ENCODE peak calls at places on chromosomes 6 and 20, in nine cellular contexts. D is H1, K is pulmonary artery endothelial cell, F is NCI-H1436, R is iris pigment epithelial cell, H is caudate nucleus, W is KG1, U is choroid plexus epithelial cell, B is psoas muscle. C is an unnamed sample.

GRCh38 chr6:55886185-55886836 is 10.9 kb upstream of the BMP5 start:
- DNase-seq in U (peak), K (no peak), B (no peak), W (no peak), R (peak), D (no peak), H (no peak), F (no peak), C (peak)

GRCh38 chr20:44394520-44395182 is 39.2 kb downstream of the HNF4A start:
- DNase-seq in F (no peak), B (no peak), K (no peak), W (no peak), H (no peak), D (no peak), R (no peak), U (peak), C (no peak)

GRCh38 chr20:37403107-37404033 is 57.4 kb downstream of the SRC start:
- DNase-seq in B (no peak), R (no peak), U (no peak), K (no peak), W (no peak), D (no peak), H (no peak), F (no peak), C (no peak)

GRCh38 chr6:43428874-43429273 is 1.5 kb downstream of the ABCC10 start:
- DNase-seq in B (no peak), F (no peak), W (no peak), U (no peak), R (no peak), H (no peak), K (no peak), D (no peak), C (no peak)

GRCh38 chr6:55578537-55579363 is at the start of gene HMGCLL1:
- DNase-seq in R (peak), H (peak), U (peak), F (no peak), W (no peak), D (peak), K (no peak), B (peak), C (peak)

GRCh38 chr6:160750276-160750689 is 48.2 kb downstream of the PLG start:
- DNase-seq in K (no peak), U (no peak), R (no peak), W (no peak), F (no peak), B (no peak), D (peak), H (no peak), C (peak)

GRCh38 chr6:128696651-128697391 is 176.4 kb upstream of the PTPRK start:
- DNase-seq in B (no peak), K (peak), U (peak), F (no peak), D (no peak), W (no peak), H (no peak), R (peak), C (peak)

GRCh38 chr20:40993794-40994540 is 34.7 kb upstream of the TOP1 start:
- DNase-seq in U (no peak), B (no peak), H (no peak), K (no peak), R (no peak), F (no peak), D (peak), W (no peak), C (no peak)

GRCh38 chr6:82862543-82862942 is 203.1 kb downstream of the UBE3D start:
- DNase-seq in F (no peak), B (no peak), H (no peak), K (no peak), U (peak), R (peak), W (no peak), D (no peak), C (peak)

GRCh38 chr6:106473807-106474206 is 113.3 kb downstream of the CRYBG1 start:
- DNase-seq in D (no peak), H (no peak), U (peak), W (no peak), R (peak), B (no peak), K (no peak), F (no peak), C (peak)

GRCh38 chr6:6704423-6705060 is 116.0 kb downstream of the LY86 start:
- DNase-seq in K (no peak), R (no peak), D (no peak), W (no peak), H (no peak), F (peak), B (no peak), U (no peak), C (no peak)

GRCh38 chr6:132132420-132132819 is 181.2 kb upstream of the CCN2 start:
- DNase-seq in U (peak), F (no peak), B (no peak), R (peak), W (no peak), K (peak), H (no peak), D (no peak), C (peak)

GRCh38 chr20:4794846-4795245 is 73.1 kb downstream of the PRND start:
- DNase-seq in F (no peak), H (no peak), K (no peak), R (no peak), D (no peak), W (no peak), B (no peak), U (no peak), C (peak)

GRCh38 chr6:110769923-110770322 is 45.3 kb downstream of the CDK19 start:
- DNase-seq in F (no peak), D (no peak), R (no peak), U (no peak), K (no peak), B (no peak), H (no peak), W (no peak), C (no peak)

GRCh38 chr6:131116755-131117360 is 18.4 kb upstream of the AKAP7 start:
- DNase-seq in D (no peak), K (no peak), W (peak), H (no peak), F (no peak), U (peak), R (peak), B (no peak), C (peak)

C was measured in astrocyte of the hippocampus.